ENCODE peak calls at places on chromosomes 7 and 10, in four cellular contexts. H is fibroblast of mammary gland, M is transverse colon, B is colonic mucosa. R is an unnamed sample.

GRCh38 chr10:124296121-124296812 is 122.5 kb downstream of the OAT start:
- DNase-seq in H (peak; percentile 59), M (no peak), B (no peak), R (no peak)

GRCh38 chr7:46557295-46557711 is 636.2 kb upstream of the IGFBP3 start:
- DNase-seq in H (no peak), M (peak; percentile 60), B (peak; percentile 57), R (peak; percentile 52)

GRCh38 chr7:154729056-154729455 is 273.9 kb downstream of the PAXIP1 start:
- DNase-seq in H (no peak), M (no peak), B (no peak), R (no peak)

GRCh38 chr10:66828957-66829356 is 96.9 kb upstream of the LRRTM3 start:
- DNase-seq in H (no peak), M (no peak), B (no peak), R (no peak)

GRCh38 chr10:96919785-96920425 is 87.8 kb downstream of the LCOR start:
- DNase-seq in H (peak; percentile 66), M (no peak), B (no peak), R (peak; percentile 57)

GRCh38 chr10:103637855-103638561 is 144.5 kb downstream of the NEURL1 start:
- DNase-seq in H (peak; percentile 94), M (peak; percentile 60), B (no peak), R (peak; percentile 63)

GRCh38 chr7:150871601-150872000 is 19.3 kb downstream of the AOC1 start:
- DNase-seq in H (peak; percentile 54), M (no peak), B (no peak), R (no peak)

GRCh38 chr10:75718996-75719395 is 287.6 kb downstream of the LRMDA start:
- DNase-seq in H (no peak), M (no peak), B (no peak), R (no peak)

DNA sequence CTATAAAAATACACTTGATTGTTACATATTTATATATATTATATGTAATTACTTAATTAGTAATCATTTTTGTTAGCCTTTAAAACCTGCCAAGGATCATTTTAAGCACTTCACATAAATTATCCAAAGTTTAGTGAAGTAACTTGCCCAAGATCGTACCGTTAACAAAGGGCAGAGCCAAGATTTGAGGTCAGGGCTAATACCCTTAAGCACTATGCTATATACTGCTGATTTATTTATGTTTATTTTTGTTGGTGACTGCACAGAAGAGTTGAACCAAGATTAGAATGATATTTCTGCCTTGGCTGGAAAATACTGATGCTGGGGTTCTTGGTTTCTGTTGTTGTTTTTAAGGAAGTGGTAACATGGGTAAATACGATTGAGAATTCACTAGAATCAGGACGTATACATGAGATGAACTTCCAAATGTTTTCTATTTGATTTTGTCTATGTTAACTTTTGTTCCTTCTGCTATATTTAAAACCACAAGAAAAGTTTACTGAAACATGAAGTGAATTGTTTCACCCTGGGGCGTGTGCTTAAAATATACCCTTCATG is 9.3 kb downstream of the ADD3 start:
- DNase-seq in H (no peak), M (no peak), B (no peak), R (no peak)
- H3K4me3 ChIP-seq in H (no peak overlapping the region), M (no peak overlapping the region), B (no peak overlapping the region), R (no peak overlapping the region)

GRCh38 chr10:44030132-44030531 is 354.8 kb downstream of the CXCL12 start:
- DNase-seq in H (no peak), M (no peak), B (peak; percentile 3), R (no peak)
- TF ChIP-seq CTCF in H (peak; percentile 15), M (no peak), B (no peak), R (peak; percentile 17)

GRCh38 chr10:88975377-88975720 is 15.2 kb upstream of the FAS start:
- DNase-seq in H (no peak), M (no peak), B (no peak), R (no peak)
- H3K4me3 ChIP-seq in H (peak overlapping the region; percentile 56), M (peak overlapping the region; percentile 36), B (peak overlapping the region; percentile 24), R (peak overlapping the region; percentile 56)

DNA sequence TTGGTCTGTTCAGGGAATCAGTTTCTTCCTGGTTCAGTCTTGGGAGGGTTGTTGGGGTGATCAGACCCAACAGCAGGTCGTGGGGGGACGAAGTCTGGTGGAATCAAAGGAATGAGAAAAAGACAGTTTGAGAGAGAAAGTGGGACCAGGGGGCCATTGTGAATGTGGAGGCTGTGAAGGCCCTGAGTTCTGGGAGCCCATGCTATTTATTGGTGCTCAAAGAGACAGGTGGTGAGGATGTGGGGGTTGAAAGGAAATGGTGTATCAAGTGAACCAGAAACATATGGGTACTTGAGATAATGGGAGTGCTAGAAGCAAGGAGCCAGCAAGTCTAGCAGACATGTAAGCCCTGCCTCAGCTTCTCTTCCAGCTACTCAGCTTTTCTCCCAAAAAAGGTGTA is 84.1 kb downstream of the CCSER2 start:
- DNase-seq in H (no peak), M (no peak), B (no peak), R (no peak)
- TF ChIP-seq CTCF in H (no peak), M (no peak), B (no peak), R (no peak)

GRCh38 chr10:102619281-102619981 is 24.8 kb upstream of the TRIM8 start:
- DNase-seq in H (no peak), M (no peak), B (no peak), R (no peak)
- H3K4me3 ChIP-seq in H (no peak overlapping the region), M (no peak overlapping the region), B (no peak overlapping the region), R (no peak overlapping the region)

DNA sequence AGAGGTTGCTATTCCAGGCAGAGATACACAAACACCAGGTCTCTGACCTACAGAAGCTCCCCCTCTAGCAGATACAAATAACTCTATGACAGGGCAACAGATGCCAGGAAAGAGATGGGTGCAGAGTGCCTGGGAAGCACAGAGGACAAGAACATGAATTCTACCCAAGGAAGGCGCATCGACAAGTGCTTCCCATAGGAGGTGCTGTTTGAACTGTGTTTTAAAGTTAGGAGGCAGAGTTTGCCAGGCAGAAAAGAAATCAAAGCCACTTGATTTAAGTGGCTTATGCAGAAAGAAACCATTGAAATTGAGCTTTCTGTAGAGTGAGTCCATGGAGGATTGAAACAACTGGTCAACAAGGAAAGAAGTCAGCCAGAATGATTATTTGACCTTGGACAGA is 35.3 kb upstream of the EGR2 start:
- DNase-seq in H (peak; percentile 42), M (peak; percentile 10), B (no peak), R (peak; percentile 42)
- TF ChIP-seq CTCF in H (peak; percentile 45), M (peak; percentile 24), B (no peak), R (peak; percentile 53)

DNA sequence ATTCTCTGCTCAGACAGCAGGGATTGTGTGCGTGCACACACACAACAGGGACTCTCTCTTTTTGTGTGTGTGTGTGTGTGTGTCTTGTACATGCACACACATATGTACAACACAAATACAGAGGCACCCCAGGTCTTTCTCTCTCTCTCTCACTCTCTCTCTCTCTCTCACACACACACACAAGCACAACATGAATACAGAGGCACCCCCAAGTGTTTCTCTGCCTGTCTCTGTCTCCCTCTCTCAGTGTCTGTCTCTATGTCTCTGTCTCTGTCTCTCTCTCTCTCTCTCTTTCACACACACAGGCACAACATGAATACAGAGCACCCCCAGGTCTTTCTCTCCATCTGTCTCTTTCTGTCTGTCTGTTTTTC is 746 bp downstream of the NPFFR1 start:
- DNase-seq in H (no peak), M (no peak), B (no peak), R (no peak)
- H3K4me3 ChIP-seq in H (no peak overlapping the region), M (no peak overlapping the region), B (no peak overlapping the region), R (no peak overlapping the region)

DNA sequence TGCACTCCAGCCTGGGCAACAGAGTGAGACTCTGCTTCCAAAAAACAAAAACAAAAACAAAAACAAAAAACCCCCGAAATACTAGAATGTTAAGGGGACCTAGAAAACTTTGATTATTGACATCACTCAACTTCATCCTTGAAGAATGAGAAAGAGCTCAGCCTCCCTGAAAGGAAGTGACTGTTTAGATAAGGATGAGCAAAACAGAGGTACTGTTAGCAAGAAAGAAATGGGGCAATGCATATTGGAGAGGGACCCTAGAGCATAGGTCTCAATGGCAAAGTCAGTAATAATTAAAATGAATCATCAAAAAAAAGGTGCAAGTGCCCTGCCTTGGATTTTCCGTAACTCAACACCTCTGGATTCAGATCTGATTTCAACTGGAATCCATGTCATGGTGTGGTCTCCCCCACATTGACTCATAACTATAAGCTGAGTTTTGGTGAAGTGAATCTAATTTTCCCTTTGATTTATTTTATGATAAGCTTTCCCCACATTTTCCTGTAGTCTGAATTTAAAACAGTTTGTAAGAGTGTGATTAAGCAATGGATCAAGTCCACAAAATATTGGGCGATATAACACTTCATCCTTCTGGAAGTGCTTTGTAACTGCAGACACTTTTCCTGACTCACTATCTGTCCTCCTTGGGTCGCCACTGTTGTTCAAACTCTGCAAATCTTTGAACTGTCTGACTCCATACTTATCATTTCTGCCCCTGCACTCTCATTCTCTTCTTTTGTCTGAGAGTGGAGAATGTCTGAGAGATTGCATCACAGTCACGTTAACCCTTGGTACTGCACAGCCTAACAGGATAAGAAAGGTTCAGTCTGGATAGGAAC is 224.8 kb upstream of the LYZL1 start:
- DNase-seq in H (peak; percentile 5), M (no peak), B (no peak), R (peak; percentile 63)
- TF ChIP-seq CTCF in H (no peak), M (no peak), B (no peak), R (peak; percentile 34)

GRCh38 chr7:327305-327931 is 37.4 kb downstream of the FOXL3 start:
- DNase-seq in H (no peak), M (no peak), B (no peak), R (no peak)

GRCh38 chr7:329691-330281 is 39.8 kb downstream of the FOXL3 start:
- DNase-seq in H (no peak), M (peak; percentile 85), B (peak; percentile 90), R (no peak)

GRCh38 chr7:326845-327304 is 36.9 kb downstream of the FOXL3 start:
- DNase-seq in H (no peak), M (peak; percentile 54), B (peak; percentile 64), R (peak; percentile 46)

GRCh38 chr7:326273-326672 is 36.3 kb downstream of the FOXL3 start:
- DNase-seq in H (no peak), M (no peak), B (no peak), R (no peak)

GRCh38 chr7:327991-328702 is 38.2 kb downstream of the FOXL3 start:
- DNase-seq in H (no peak), M (no peak), B (no peak), R (no peak)
- H3K4me3 ChIP-seq in H (no peak overlapping the region), M (no peak overlapping the region), B (no peak overlapping the region), R (no peak overlapping the region)